ENCODE peak calls at places on chromosomes 1 and 21, in four cellular contexts. F is AG04450; S is NCI-H2171 treated with DMSO at 0.1 percent for 48 hours; T is activated naive CD4-positive, alpha-beta T cell. H is an unnamed sample.

GRCh38 chr1:24966724-24967346 is 36.8 kb upstream of the RUNX3 start:
- DNase-seq in S (no peak), T (no peak), F (peak; percentile 55), H (no peak)

GRCh38 chr1:97630968-97631367 is 289.9 kb downstream of the DPYD start:
- DNase-seq in F (no peak), S (peak; percentile 42), T (no peak), H (no peak)

GRCh38 chr21:33682992-33683627 is 40.8 kb downstream of the ITSN1 start:
- DNase-seq in T (no peak), F (peak; percentile 39), S (no peak), H (no peak)

GRCh38 chr21:35438643-35439404 is 389.7 kb upstream of the RUNX1 start:
- DNase-seq in S (no peak), F (no peak), T (no peak), H (peak; percentile 4)

GRCh38 chr21:41373253-41373652 is 11.4 kb downstream of the MX2 start:
- DNase-seq in S (no peak), T (no peak), F (no peak), H (no peak)

GRCh38 chr1:84442256-84442655 is 36.8 kb upstream of the RPF1 start:
- DNase-seq in F (peak; percentile 78), T (no peak), S (no peak), H (peak; percentile 34)

GRCh38 chr1:204102719-204103118 is 29.8 kb downstream of the SOX13 start:
- DNase-seq in S (no peak), F (no peak), T (no peak), H (no peak)

GRCh38 chr1:202031796-202032195 is 21.4 kb downstream of the ELF3 start:
- DNase-seq in S (no peak), T (no peak), F (no peak), H (no peak)

GRCh38 chr1:244022301-244022700 is 28.8 kb upstream of the ZBTB18 start:
- DNase-seq in T (no peak), S (no peak), F (peak; percentile 7), H (no peak)

GRCh38 chr1:48007044-48007443 is 9.9 kb upstream of the TRABD2B start:
- DNase-seq in F (no peak), S (no peak), T (no peak), H (no peak)

GRCh38 chr1:19035356-19036048 is 79.0 kb upstream of the IFFO2 start:
- DNase-seq in T (no peak), F (no peak), S (no peak), H (no peak)

GRCh38 chr21:34123609-34124008 is 50.2 kb downstream of the MRPS6 start:
- DNase-seq in F (no peak), T (no peak), S (no peak), H (no peak)

GRCh38 chr1:152983743-152984142 is at the start of gene SPRR1A:
- DNase-seq in T (no peak), S (no peak), F (no peak), H (no peak)

GRCh38 chr1:199931666-199932377 is 95.7 kb upstream of the NR5A2 start:
- DNase-seq in F (no peak), S (no peak), T (no peak), H (no peak)

GRCh38 chr1:24351918-24352637 is 32.9 kb downstream of the GRHL3 start:
- DNase-seq in T (peak; percentile 18), S (peak; percentile 74), F (no peak), H (no peak)

GRCh38 chr1:12078938-12079861 is 16.1 kb downstream of the TNFRSF8 start:
- DNase-seq in T (no peak), F (peak; percentile 13), S (peak; percentile 14), H (no peak)

GRCh38 chr1:161946071-161946987 is 77.3 kb downstream of the OLFML2B start:
- DNase-seq in F (no peak), S (no peak), T (no peak), H (no peak)

GRCh38 chr1:1196431-1197187 is 9.8 kb downstream of the TNFRSF18 start:
- DNase-seq in S (no peak), F (no peak), T (no peak), H (no peak)

GRCh38 chr1:77143529-77144121 is 75.6 kb downstream of the PIGK start:
- DNase-seq in S (peak; percentile 47), T (no peak), F (no peak), H (no peak)

GRCh38 chr1:156510709-156511108 is 10.1 kb upstream of the MEF2D start:
- DNase-seq in T (no peak), S (no peak), F (peak; percentile 61), H (no peak)

GRCh38 chr1:47508900-47509488 is 71.2 kb downstream of the FOXD2 start:
- DNase-seq in S (peak; percentile 60), F (no peak), T (no peak), H (no peak)

GRCh38 chr1:63155437-63155836 is 166.9 kb upstream of the FOXD3 start:
- DNase-seq in S (no peak), F (no peak), T (no peak), H (no peak)

GRCh38 chr1:115160728-115161127 is 71.4 kb upstream of the TSPAN2 start:
- DNase-seq in T (no peak), F (no peak), S (no peak), H (no peak)

GRCh38 chr1:207691814-207692213 is 46.9 kb downstream of the CR1L start:
- DNase-seq in T (no peak), F (no peak), S (no peak), H (no peak)

GRCh38 chr21:40143822-40144525 is 276.7 kb downstream of the PCP4 start:
- DNase-seq in S (peak; percentile 61), F (no peak), T (peak; percentile 3), H (no peak)

GRCh38 chr1:66758247-66758755 is 6.0 kb downstream of the DYNLT5 start:
- DNase-seq in S (peak; percentile 97), T (no peak), F (no peak), H (no peak)

GRCh38 chr1:22747021-22747734 is 36.5 kb downstream of the EPHB2 start:
- DNase-seq in F (peak; percentile 61), T (no peak), S (peak; percentile 61), H (no peak)

GRCh38 chr21:38326899-38327298 is 70.1 kb downstream of the KCNJ15 start:
- DNase-seq in F (no peak), S (no peak), T (no peak), H (no peak)

GRCh38 chr1:8182034-8182761 is 135.7 kb upstream of the SLC45A1 start:
- DNase-seq in F (no peak), T (no peak), S (no peak), H (no peak)

GRCh38 chr1:18814340-18815202 is 44.9 kb downstream of the TAS1R2 start:
- DNase-seq in S (peak; percentile 62), F (no peak), T (no peak), H (no peak)

GRCh38 chr1:183152216-183152615 is 33.8 kb upstream of the LAMC2 start:
- DNase-seq in T (no peak), F (no peak), S (no peak), H (no peak)

GRCh38 chr1:196667131-196667530 is 15.3 kb downstream of the CFH start:
- DNase-seq in F (no peak), S (no peak), T (no peak), H (no peak)

GRCh38 chr1:187763465-187763864 is 934.7 kb downstream of the PLA2G4A start:
- DNase-seq in F (no peak), S (no peak), T (no peak), H (no peak)

GRCh38 chr1:30743584-30744059 is 14.0 kb downstream of the LAPTM5 start:
- DNase-seq in T (no peak), F (no peak), S (peak; percentile 97), H (no peak)

GRCh38 chr21:42233067-42233981 is 14.4 kb downstream of the ABCG1 start:
- DNase-seq in S (no peak), F (no peak), T (peak; percentile 33), H (peak; percentile 44)